ENCODE peak calls at places on chromosome 19, in four cellular contexts. S is endothelial cell, L is heart left ventricle, V is Panc1. K is an unnamed sample.

GRCh38 chr19:45621389-45621788 is 17.8 kb downstream of the EML2 start:
- DNase-seq in S (no peak), L (no peak), V (no peak), K (no peak)

GRCh38 chr19:32458500-32459123 is 53.0 kb downstream of the DPY19L3 start:
- DNase-seq in S (no peak), L (no peak), V (no peak), K (no peak)

GRCh38 chr19:55287361-55288079 is 3.7 kb downstream of the BRSK1 start:
- DNase-seq in S (no peak), L (no peak), V (no peak), K (no peak)

GRCh38 chr19:51185069-51185867 is 39.6 kb upstream of the CD33 start:
- DNase-seq in S (no peak), L (no peak), V (no peak), K (no peak)

GRCh38 chr19:3683866-3684816 is 16.1 kb downstream of the PIP5K1C start:
- DNase-seq in S (no peak), L (no peak), V (no peak), K (no peak)

GRCh38 chr19:2827840-2828489 is 8.3 kb downstream of the ZNF554 start:
- DNase-seq in S (no peak), L (no peak), V (no peak), K (no peak)

GRCh38 chr19:290539-291521 is at the start of gene PLPP2:
- DNase-seq in S (no peak), L (no peak), V (no peak), K (peak)

GRCh38 chr19:8158411-8159074 is 9.2 kb upstream of the FBN3 start:
- DNase-seq in S (peak), L (peak), V (peak), K (peak)

GRCh38 chr19:2371656-2372055 is 11.6 kb downstream of the TMPRSS9 start:
- DNase-seq in S (no peak), L (no peak), V (no peak), K (no peak)

GRCh38 chr19:30691767-30692516 is 319.8 kb downstream of the ZNF536 start:
- DNase-seq in S (no peak), L (no peak), V (no peak), K (no peak)

GRCh38 chr19:55670280-55671053 is 4.6 kb upstream of the EPN1 start:
- DNase-seq in S (peak), L (no peak), V (no peak), K (no peak)

GRCh38 chr19:44800461-44800860 is 8.4 kb upstream of the BCAM start:
- DNase-seq in S (peak), L (peak), V (no peak), K (peak)

GRCh38 chr19:48631254-48631653 is 5.9 kb downstream of the DBP start:
- DNase-seq in S (no peak), L (no peak), V (no peak), K (no peak)

GRCh38 chr19:48629599-48630288 is 7.4 kb downstream of the DBP start:
- DNase-seq in S (peak), L (no peak), V (no peak), K (no peak)

GRCh38 chr19:48629297-48629598 is 7.9 kb downstream of the DBP start:
- DNase-seq in S (no peak), L (no peak), V (no peak), K (no peak)

GRCh38 chr19:48628486-48629296 is 8.5 kb downstream of the DBP start:
- DNase-seq in S (no peak), L (no peak), V (no peak), K (no peak)

GRCh38 chr19:48630289-48631036 is 6.7 kb downstream of the DBP start:
- DNase-seq in S (peak), L (peak), V (no peak), K (no peak)
- TF ChIP-seq CTCF in S (no peak), L (peak), V (no peak), K (peak)

GRCh38 chr19:5687360-5688198 is 2.5 kb upstream of the RPL36 start:
- DNase-seq in S (no peak), L (no peak), V (no peak), K (no peak)
- TF ChIP-seq CTCF in S (peak), L (no peak), V (peak), K (no peak)

GRCh38 chr19:20247016-20247683 is 80.1 kb downstream of the ZNF486 start:
- DNase-seq in S (peak), L (no peak), V (peak), K (peak)
- TF ChIP-seq CTCF in S (no peak), L (peak), V (peak), K (peak)

DNA sequence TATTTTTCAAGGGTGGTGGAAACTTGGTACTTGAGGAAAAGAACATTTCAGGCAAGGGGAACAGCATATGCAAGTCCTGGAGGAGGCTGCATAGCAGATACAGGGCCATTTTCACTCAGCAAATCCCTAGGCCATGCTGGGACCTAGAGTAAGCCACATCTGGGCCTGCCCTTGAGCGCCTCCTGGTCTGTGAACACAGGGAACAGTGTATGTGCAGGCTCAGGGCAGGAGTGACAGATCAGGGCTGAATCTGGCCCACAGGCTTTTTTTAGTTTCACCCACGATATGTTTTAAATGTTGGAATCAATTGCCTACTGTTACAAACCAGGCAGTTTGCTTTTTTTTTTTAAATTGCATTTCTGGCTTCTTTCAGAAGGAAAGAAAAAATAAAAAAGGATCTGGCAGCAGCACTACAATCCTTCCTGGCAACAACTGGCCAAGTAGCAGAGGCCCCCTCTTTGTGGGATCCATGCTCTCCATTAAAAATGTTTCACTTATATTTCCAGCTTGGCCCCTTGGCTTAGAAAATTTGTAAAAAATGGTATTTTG is 1.4 kb upstream of the TMEM145 start:
- DNase-seq in S (no peak), L (no peak), V (no peak), K (no peak)
- TF ChIP-seq CTCF in S (peak), L (no peak), V (no peak), K (peak)

GRCh38 chr19:33510728-33511255 is 10.8 kb downstream of the PEPD start:
- DNase-seq in S (no peak), L (no peak), V (no peak), K (no peak)

GRCh38 chr19:33512580-33513137 is 8.9 kb downstream of the PEPD start:
- DNase-seq in S (no peak), L (no peak), V (no peak), K (no peak)

GRCh38 chr19:33509774-33510173 is 11.8 kb downstream of the PEPD start:
- DNase-seq in S (no peak), L (no peak), V (no peak), K (no peak)

GRCh38 chr19:33512021-33512420 is 9.6 kb downstream of the PEPD start:
- DNase-seq in S (no peak), L (no peak), V (no peak), K (no peak)

DNA sequence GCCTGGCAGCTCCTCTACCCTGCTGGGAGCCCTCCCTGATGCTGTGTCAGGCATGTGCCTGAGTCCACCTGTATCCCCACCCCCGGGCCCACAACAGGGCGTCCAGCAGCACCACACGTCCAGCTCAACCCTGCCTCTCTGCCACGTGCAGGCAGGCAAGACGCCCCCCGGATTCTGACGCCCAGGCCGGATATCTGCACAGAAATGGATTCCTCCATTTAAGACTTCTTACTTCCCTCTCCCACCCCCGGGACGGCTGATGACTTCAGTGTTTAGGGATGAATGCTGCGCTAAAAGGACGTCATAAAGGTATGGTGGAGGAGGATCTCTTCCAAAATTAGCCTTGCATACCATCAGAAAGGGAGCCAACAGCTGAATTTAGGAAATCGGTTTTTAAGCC is 10.2 kb downstream of the PEPD start:
- DNase-seq in S (no peak), L (no peak), V (no peak), K (no peak)
- TF ChIP-seq CTCF in S (no peak), L (no peak), V (no peak), K (no peak)

K was measured in progenitor cell of endocrine pancreas.